ENCODE peak calls at places on chromosomes 7 and 10, in ten cellular contexts. L is A549, D is astrocyte, G is thoracic aorta, M is MCF 10A, E is AG09319, V is AG09309, R is GM12865, X is HepG2, K is heart left ventricle. F is an unnamed sample.

GRCh38 chr10:126904807-126905686 is at the start of gene DOCK1:
- DNase-seq in L (peak), D (peak), G (no peak), M (peak), E (peak), V (no peak), R (no peak), X (peak), K (peak), F (peak)

GRCh38 chr7:25918731-25919130 is 233.3 kb upstream of the NFE2L3 start:
- DNase-seq in L (no peak), D (no peak), G (no peak), M (no peak), E (no peak), V (no peak), R (no peak), X (no peak), K (no peak), F (no peak)

GRCh38 chr7:107643407-107643806 is 17.2 kb upstream of the SLC26A4 start:
- DNase-seq in L (no peak), D (peak), G (no peak), M (peak), E (no peak), V (no peak), R (no peak), X (no peak), K (no peak), F (no peak)

GRCh38 chr10:120387326-120387725 is 69.7 kb upstream of the PLPP4 start:
- DNase-seq in L (no peak), D (peak), G (no peak), M (no peak), E (no peak), V (peak), R (no peak), X (no peak), K (no peak), F (no peak)

GRCh38 chr7:132536646-132537395 is 39.4 kb downstream of the PLXNA4 start:
- DNase-seq in L (no peak), D (peak), G (no peak), M (no peak), E (no peak), V (peak), R (no peak), X (no peak), K (no peak), F (no peak)

GRCh38 chr7:5699951-5700384 is 81.5 kb downstream of the RNF216 start:
- DNase-seq in L (no peak), D (no peak), G (no peak), M (no peak), E (no peak), V (no peak), R (peak), X (no peak), K (no peak), F (no peak)

GRCh38 chr10:92538231-92538958 is 35.5 kb downstream of the IDE start:
- DNase-seq in L (no peak), D (no peak), G (no peak), M (peak), E (no peak), V (no peak), R (peak), X (no peak), K (no peak), F (no peak)

GRCh38 chr7:130595986-130596385 is 72.6 kb downstream of the COPG2 start:
- DNase-seq in L (no peak), D (no peak), G (no peak), M (peak), E (no peak), V (no peak), R (no peak), X (no peak), K (peak), F (no peak)

GRCh38 chr7:149776305-149776704 is 2.9 kb upstream of the ZNF467 start:
- DNase-seq in L (no peak), D (no peak), G (no peak), M (peak), E (no peak), V (no peak), R (no peak), X (no peak), K (peak), F (peak)

GRCh38 chr7:36130236-36130945 is 22.7 kb upstream of the EEPD1 start:
- DNase-seq in L (no peak), D (no peak), G (no peak), M (no peak), E (no peak), V (no peak), R (no peak), X (no peak), K (no peak), F (no peak)

GRCh38 chr7:35993663-35994622 is 159.1 kb upstream of the EEPD1 start:
- DNase-seq in L (no peak), D (no peak), G (no peak), M (peak), E (no peak), V (no peak), R (no peak), X (peak), K (no peak), F (no peak)

GRCh38 chr7:14332155-14332554 is 342.7 kb upstream of the ETV1 start:
- DNase-seq in L (no peak), D (peak), G (no peak), M (no peak), E (peak), V (peak), R (no peak), X (no peak), K (peak), F (no peak)

GRCh38 chr7:17370901-17371550 is 72.6 kb downstream of the AHR start:
- DNase-seq in L (peak), D (peak), G (no peak), M (peak), E (no peak), V (no peak), R (no peak), X (no peak), K (no peak), F (no peak)

GRCh38 chr7:28165221-28165807 is 15.3 kb downstream of the JAZF1 start:
- DNase-seq in L (no peak), D (no peak), G (no peak), M (no peak), E (no peak), V (no peak), R (no peak), X (no peak), K (no peak), F (no peak)

GRCh38 chr10:124745678-124746077 is 1.5 kb upstream of the FAM53B start:
- DNase-seq in L (peak), D (no peak), G (no peak), M (peak), E (no peak), V (no peak), R (peak), X (peak), K (no peak), F (no peak)

GRCh38 chr10:86190291-86190690 is 176.3 kb downstream of the GRID1 start:
- DNase-seq in L (no peak), D (no peak), G (no peak), M (no peak), E (no peak), V (no peak), R (no peak), X (no peak), K (no peak), F (no peak)

DNA sequence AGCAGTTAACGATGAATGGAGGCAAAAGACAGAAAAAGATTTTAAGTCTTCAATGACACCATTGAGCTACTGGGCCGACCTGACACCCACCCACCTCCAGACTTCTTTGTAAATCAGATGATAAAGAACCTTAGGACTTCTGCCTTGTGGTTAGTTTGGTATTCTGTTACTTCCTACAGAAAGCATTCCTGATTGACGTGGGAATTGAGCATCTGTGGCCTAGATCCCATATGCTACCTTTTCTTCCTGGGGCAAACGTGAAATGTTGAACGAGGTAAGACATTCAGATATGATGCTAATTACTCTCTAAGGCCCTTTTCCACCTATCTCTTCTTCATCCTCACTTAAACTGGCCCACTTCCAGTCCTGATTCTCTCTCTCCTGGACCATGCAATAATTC is 10.2 kb downstream of the PRLHR start:
- DNase-seq in L (no peak), D (peak), G (no peak), M (no peak), E (no peak), V (no peak), R (no peak), X (no peak), K (no peak), F (no peak)
- TF ChIP-seq CTCF in L (no peak), D (no peak), G (no peak), M (no peak), E (no peak), V (no peak), R (no peak), X (no peak), K (no peak), F (no peak)

GRCh38 chr7:156503195-156503594 is 137.4 kb upstream of the RNF32 start:
- DNase-seq in L (no peak), D (no peak), G (no peak), M (no peak), E (no peak), V (no peak), R (no peak), X (no peak), K (no peak), F (no peak)
- TF ChIP-seq CTCF in L (peak), D (no peak), G (no peak), M (no peak), E (no peak), V (no peak), R (no peak), X (peak), K (no peak), F (no peak)

DNA sequence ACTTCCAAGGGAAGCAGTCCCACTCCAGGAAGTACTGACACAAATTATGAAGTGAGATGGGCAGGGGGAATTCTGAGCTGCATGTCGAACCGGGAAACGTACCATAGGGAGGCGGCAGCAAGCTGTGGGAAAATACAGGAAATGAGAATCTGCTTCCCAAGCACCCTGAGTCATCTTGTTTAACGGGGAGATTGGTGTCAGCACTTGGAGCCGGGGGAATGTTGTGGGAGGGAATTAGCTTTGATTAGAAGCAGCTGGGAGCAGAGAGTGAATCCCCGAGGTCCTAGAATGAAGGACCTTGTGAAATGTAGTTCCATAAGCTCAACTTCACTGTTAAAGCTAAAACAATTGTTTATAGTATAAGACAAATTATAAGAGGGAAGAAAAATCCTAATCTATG is 141.4 kb upstream of the PRKCQ start:
- DNase-seq in L (peak), D (peak), G (no peak), M (peak), E (peak), V (peak), R (no peak), X (no peak), K (peak), F (no peak)
- TF ChIP-seq CTCF in L (peak), D (no peak), G (no peak), M (peak), E (peak), V (peak), R (no peak), X (no peak), K (no peak), F (peak)

DNA sequence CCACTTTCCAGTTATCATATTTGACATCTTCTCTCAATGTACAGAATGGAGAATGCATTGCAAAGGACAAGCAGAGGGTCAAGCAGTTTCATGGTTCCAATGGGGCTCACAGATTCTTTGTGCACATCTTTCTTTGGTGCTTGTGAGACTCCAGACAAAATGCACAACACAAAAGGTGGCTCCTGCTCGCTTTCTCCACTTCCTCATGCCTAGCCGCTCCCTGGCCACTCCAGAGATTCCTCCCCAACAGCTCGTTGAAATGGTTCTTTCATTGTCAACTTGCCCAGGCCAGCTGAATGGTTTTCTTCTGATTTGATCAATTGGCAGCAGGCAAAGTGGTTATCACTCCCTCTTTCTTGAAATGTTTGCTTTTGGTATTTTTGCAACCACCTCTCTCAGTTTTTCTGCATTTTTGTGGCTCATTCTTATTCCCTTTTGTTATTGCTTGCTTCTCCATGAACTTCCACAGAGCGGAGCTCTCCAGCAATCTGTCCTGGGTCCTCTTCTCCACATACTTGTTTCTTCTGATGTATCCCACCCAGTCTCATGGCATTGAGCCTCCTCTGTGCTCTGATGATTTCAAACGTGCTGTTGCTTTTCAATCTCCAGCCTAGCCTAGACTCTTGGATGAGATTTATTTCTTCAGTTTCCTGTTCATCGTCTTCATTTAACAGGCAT is 507.8 kb upstream of the MKI67 start:
- DNase-seq in L (no peak), D (peak), G (no peak), M (no peak), E (no peak), V (no peak), R (no peak), X (no peak), K (no peak), F (no peak)
- TF ChIP-seq CTCF in L (no peak), D (no peak), G (no peak), M (no peak), E (no peak), V (no peak), R (no peak), X (peak), K (peak), F (peak)

DNA sequence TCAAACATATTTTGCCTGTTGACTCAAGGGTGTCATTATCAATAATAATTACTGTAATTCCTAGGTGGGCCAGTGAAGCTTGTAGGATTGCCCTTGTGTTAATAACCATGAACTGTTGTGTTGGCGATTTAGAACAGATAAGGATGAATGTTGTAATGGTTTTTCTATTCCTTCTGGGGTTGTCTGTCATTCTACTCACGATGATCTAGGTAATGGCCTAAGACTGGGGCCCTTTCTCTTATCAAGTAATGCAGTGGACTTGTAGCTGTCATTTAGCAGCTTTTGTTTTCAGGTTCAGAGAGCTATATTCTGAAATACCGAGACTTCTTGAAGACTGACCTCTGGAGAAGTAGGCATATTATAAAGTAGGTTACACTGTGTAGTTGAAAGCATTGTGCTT is 110.2 kb downstream of the TAF3 start:
- DNase-seq in L (no peak), D (no peak), G (no peak), M (no peak), E (no peak), V (no peak), R (no peak), X (no peak), K (no peak), F (no peak)
- TF ChIP-seq CTCF in L (no peak), D (no peak), G (no peak), M (no peak), E (no peak), V (no peak), R (no peak), X (no peak), K (no peak), F (no peak)

GRCh38 chr10:103762924-103763323 is 92.5 kb downstream of the SH3PXD2A start:
- DNase-seq in L (no peak), D (no peak), G (no peak), M (no peak), E (no peak), V (no peak), R (no peak), X (no peak), K (no peak), F (no peak)
- TF ChIP-seq CTCF in L (no peak), D (no peak), G (no peak), M (no peak), E (no peak), V (no peak), R (no peak), X (no peak), K (no peak), F (no peak)

GRCh38 chr10:83806716-83807115 is 332.6 kb upstream of the GHITM start:
- DNase-seq in L (no peak), D (no peak), G (no peak), M (no peak), E (no peak), V (no peak), R (no peak), X (no peak), K (no peak), F (no peak)

GRCh38 chr10:83801983-83802382 is 337.3 kb upstream of the GHITM start:
- DNase-seq in L (no peak), D (no peak), G (no peak), M (peak), E (no peak), V (no peak), R (no peak), X (no peak), K (no peak), F (no peak)
- TF ChIP-seq CTCF in L (no peak), D (no peak), G (no peak), M (peak), E (no peak), V (no peak), R (peak), X (no peak), K (no peak), F (no peak)

GRCh38 chr7:155594961-155595366 is 48.6 kb upstream of the CNPY1 start:
- DNase-seq in L (no peak), D (no peak), G (no peak), M (peak), E (no peak), V (no peak), R (no peak), X (peak), K (no peak), F (peak)
- TF ChIP-seq CTCF in L (no peak), D (no peak), G (no peak), M (no peak), E (no peak), V (no peak), R (no peak), X (peak), K (no peak), F (no peak)

GRCh38 chr7:2537981-2538851 is 17.1 kb downstream of the BRAT1 start:
- DNase-seq in L (no peak), D (no peak), G (peak), M (no peak), E (no peak), V (no peak), R (no peak), X (no peak), K (no peak), F (peak)
- TF ChIP-seq CTCF in L (no peak), D (no peak), G (no peak), M (no peak), E (no peak), V (no peak), R (no peak), X (no peak), K (no peak), F (peak)

GRCh38 chr10:8520382-8520781 is 465.9 kb downstream of the GATA3 start:
- DNase-seq in L (no peak), D (no peak), G (no peak), M (no peak), E (no peak), V (no peak), R (no peak), X (no peak), K (no peak), F (no peak)
- TF ChIP-seq CTCF in L (no peak), D (no peak), G (no peak), M (no peak), E (no peak), V (peak), R (no peak), X (no peak), K (no peak), F (peak)

F was measured in chondrocyte.